ENCODE peak calls at places on chromosome 4, in four cellular contexts. One of them, this sample, is unnamed.

GRCh38 chr4:139736661-139737060 is 71.0 kb downstream of the MGST2 start:
- DNase-seq in GM13976: no peak
- DNase-seq in osteocyte: no peak
- DNase-seq in progenitor cell of endocrine pancreas: no peak
- DNase-seq in this sample: no peak

GRCh38 chr4:113760094-113760851 is 1.3 kb downstream of the CAMK2D start:
- DNase-seq in osteocyte: no peak
- DNase-seq in GM13976: no peak
- DNase-seq in progenitor cell of endocrine pancreas: no peak
- DNase-seq in this sample: peak

GRCh38 chr4:61995717-61996337 is 795.7 kb downstream of the ADGRL3 start:
- DNase-seq in progenitor cell of endocrine pancreas: no peak
- DNase-seq in osteocyte: no peak
- DNase-seq in GM13976: no peak
- DNase-seq in this sample: no peak

GRCh38 chr4:151460434-151460833 is 51.5 kb downstream of the FHIP1A start:
- DNase-seq in GM13976: no peak
- DNase-seq in osteocyte: no peak
- DNase-seq in progenitor cell of endocrine pancreas: no peak
- DNase-seq in this sample: no peak

GRCh38 chr4:112060212-112060611 is 85.0 kb upstream of the FAM241A start:
- DNase-seq in GM13976: peak
- DNase-seq in osteocyte: no peak
- DNase-seq in progenitor cell of endocrine pancreas: no peak
- DNase-seq in this sample: peak

GRCh38 chr4:74055096-74055495 is 16.6 kb upstream of the CXCL3 start:
- DNase-seq in GM13976: no peak
- DNase-seq in progenitor cell of endocrine pancreas: no peak
- DNase-seq in osteocyte: no peak
- DNase-seq in this sample: no peak

GRCh38 chr4:108107729-108108382 is 60.9 kb downstream of the LEF1 start:
- DNase-seq in progenitor cell of endocrine pancreas: no peak
- DNase-seq in osteocyte: no peak
- DNase-seq in GM13976: no peak
- DNase-seq in this sample: no peak

GRCh38 chr4:13430834-13431568 is 53.1 kb downstream of the RAB28 start:
- DNase-seq in osteocyte: no peak
- DNase-seq in progenitor cell of endocrine pancreas: no peak
- DNase-seq in GM13976: no peak
- DNase-seq in this sample: peak

GRCh38 chr4:146334862-146335449 is 120.6 kb downstream of the REELD1 start:
- DNase-seq in osteocyte: no peak
- DNase-seq in GM13976: no peak
- DNase-seq in progenitor cell of endocrine pancreas: no peak
- DNase-seq in this sample: peak

GRCh38 chr4:184281231-184282139 is 63.8 kb upstream of the ENPP6 start:
- DNase-seq in osteocyte: no peak
- DNase-seq in progenitor cell of endocrine pancreas: no peak
- DNase-seq in GM13976: peak
- DNase-seq in this sample: no peak

GRCh38 chr4:6504900-6505496 is 32.6 kb upstream of the PPP2R2C start:
- DNase-seq in osteocyte: no peak
- DNase-seq in progenitor cell of endocrine pancreas: no peak
- DNase-seq in GM13976: no peak
- DNase-seq in this sample: no peak

GRCh38 chr4:84151574-84151973 is 347.5 kb downstream of the NKX6-1 start:
- DNase-seq in progenitor cell of endocrine pancreas: no peak
- DNase-seq in osteocyte: no peak
- DNase-seq in GM13976: no peak
- DNase-seq in this sample: peak

GRCh38 chr4:182809417-182810102 is 107.6 kb downstream of the DCTD start:
- DNase-seq in GM13976: peak
- DNase-seq in progenitor cell of endocrine pancreas: no peak
- DNase-seq in osteocyte: no peak
- DNase-seq in this sample: no peak

GRCh38 chr4:125928652-125929051 is 613.9 kb downstream of the FAT4 start:
- DNase-seq in osteocyte: no peak
- DNase-seq in GM13976: no peak
- DNase-seq in progenitor cell of endocrine pancreas: no peak
- DNase-seq in this sample: no peak

GRCh38 chr4:78166582-78166981 is 109.5 kb downstream of the FRAS1 start:
- DNase-seq in progenitor cell of endocrine pancreas: no peak
- DNase-seq in GM13976: no peak
- DNase-seq in osteocyte: no peak
- DNase-seq in this sample: no peak

GRCh38 chr4:173827707-173828106 is 297.7 kb upstream of the HAND2 start:
- DNase-seq in osteocyte: no peak
- DNase-seq in GM13976: no peak
- DNase-seq in progenitor cell of endocrine pancreas: no peak
- DNase-seq in this sample: no peak

GRCh38 chr4:172287112-172287511 is 473.9 kb downstream of the GALNTL6 start:
- DNase-seq in GM13976: no peak
- DNase-seq in progenitor cell of endocrine pancreas: no peak
- DNase-seq in osteocyte: no peak
- DNase-seq in this sample: no peak

GRCh38 chr4:127357765-127358164 is 275.0 kb upstream of the INTU start:
- DNase-seq in GM13976: no peak
- DNase-seq in progenitor cell of endocrine pancreas: no peak
- DNase-seq in osteocyte: no peak
- DNase-seq in this sample: no peak

GRCh38 chr4:127355738-127356137 is 277.0 kb upstream of the INTU start:
- DNase-seq in osteocyte: no peak
- DNase-seq in progenitor cell of endocrine pancreas: no peak
- DNase-seq in GM13976: no peak
- DNase-seq in this sample: peak

GRCh38 chr4:127352220-127352619 is 280.5 kb upstream of the INTU start:
- DNase-seq in osteocyte: no peak
- DNase-seq in GM13976: no peak
- DNase-seq in progenitor cell of endocrine pancreas: no peak
- DNase-seq in this sample: no peak
- TF ChIP-seq CTCF in osteocyte: peak
- TF ChIP-seq CTCF in GM13976: no peak
- TF ChIP-seq CTCF in progenitor cell of endocrine pancreas: peak
- TF ChIP-seq CTCF in this sample: no peak

DNA sequence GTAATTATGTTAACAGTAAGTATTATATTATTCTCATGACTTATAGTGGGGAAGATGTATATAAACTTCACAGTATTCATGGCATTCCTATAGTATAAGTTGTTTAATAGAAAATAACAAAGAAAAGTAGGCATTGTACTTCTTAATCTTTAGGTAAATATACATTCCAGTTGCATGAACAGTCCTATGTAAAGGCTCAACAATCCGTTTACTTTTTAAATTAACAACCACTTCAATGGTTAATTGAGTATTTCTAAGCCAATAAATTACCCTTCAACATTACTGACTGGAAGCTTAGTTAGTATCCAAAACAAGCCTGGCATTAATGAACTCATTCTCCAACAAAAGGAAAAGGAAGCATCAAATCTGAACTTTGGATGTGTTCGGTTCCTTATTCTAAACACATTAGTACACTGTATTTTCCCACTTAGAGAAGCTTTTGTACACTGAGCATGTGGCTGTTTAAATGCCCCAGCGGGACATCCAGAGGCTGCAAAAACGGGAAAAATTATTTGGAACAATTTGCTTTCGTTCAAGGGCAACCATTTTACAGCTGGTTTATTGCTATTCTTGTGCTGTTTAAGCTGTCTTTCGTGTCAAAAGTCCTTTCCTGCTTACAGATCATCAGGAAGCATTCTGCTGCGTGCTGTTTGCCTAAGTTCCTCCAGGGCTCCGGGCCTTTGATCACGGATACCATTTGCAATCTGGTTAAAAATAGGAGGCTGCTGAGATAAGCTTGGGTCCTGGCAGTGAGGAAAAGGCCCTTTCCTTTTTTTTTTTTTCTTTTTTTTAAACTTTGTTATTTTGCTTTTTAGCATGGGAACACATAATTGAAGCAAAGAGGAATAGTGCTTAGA is 460.3 kb downstream of the SPRY1 start:
- DNase-seq in GM13976: no peak
- DNase-seq in progenitor cell of endocrine pancreas: no peak
- DNase-seq in osteocyte: no peak
- DNase-seq in this sample: no peak
- TF ChIP-seq CTCF in GM13976: no peak
- TF ChIP-seq CTCF in progenitor cell of endocrine pancreas: peak
- TF ChIP-seq CTCF in osteocyte: no peak
- TF ChIP-seq CTCF in this sample: no peak

GRCh38 chr4:168679397-168680176 is 182.7 kb downstream of the PALLD start:
- DNase-seq in progenitor cell of endocrine pancreas: no peak
- DNase-seq in GM13976: no peak
- DNase-seq in osteocyte: no peak
- DNase-seq in this sample: no peak
- TF ChIP-seq CTCF in progenitor cell of endocrine pancreas: no peak
- TF ChIP-seq CTCF in GM13976: no peak
- TF ChIP-seq CTCF in osteocyte: no peak
- TF ChIP-seq CTCF in this sample: no peak

GRCh38 chr4:163331629-163332360 is 601 bp downstream of the NPY1R start:
- DNase-seq in GM13976: peak
- DNase-seq in osteocyte: no peak
- DNase-seq in progenitor cell of endocrine pancreas: peak
- DNase-seq in this sample: peak
- TF ChIP-seq CTCF in GM13976: no peak
- TF ChIP-seq CTCF in osteocyte: no peak
- TF ChIP-seq CTCF in progenitor cell of endocrine pancreas: peak
- TF ChIP-seq CTCF in this sample: no peak

GRCh38 chr4:22504931-22505330 is 10.9 kb downstream of the ADGRA3 start:
- DNase-seq in progenitor cell of endocrine pancreas: no peak
- DNase-seq in osteocyte: no peak
- DNase-seq in GM13976: no peak
- DNase-seq in this sample: no peak
- TF ChIP-seq CTCF in progenitor cell of endocrine pancreas: no peak
- TF ChIP-seq CTCF in osteocyte: no peak
- TF ChIP-seq CTCF in GM13976: no peak
- TF ChIP-seq CTCF in this sample: no peak

GRCh38 chr4:10089346-10089745 is 27.3 kb downstream of the WDR1 start:
- DNase-seq in GM13976: no peak
- DNase-seq in osteocyte: no peak
- DNase-seq in progenitor cell of endocrine pancreas: no peak
- DNase-seq in this sample: peak
- TF ChIP-seq CTCF in GM13976: no peak
- TF ChIP-seq CTCF in osteocyte: peak
- TF ChIP-seq CTCF in progenitor cell of endocrine pancreas: peak
- TF ChIP-seq CTCF in this sample: no peak

This sample was measured in MCF 10A.